ENCODE peak calls at places on chromosomes 16 and 17, in nine cellular contexts. A is mammary epithelial cell, R is foreskin keratinocyte, N is aorta, V is SJSA1, X is transverse colon, W is stomach, Q is psoas muscle, E is left ventricle myocardium inferior. H is an unnamed sample.

GRCh38 chr16:13168091-13168572 is 266.7 kb downstream of the SHISA9 start:
- DNase-seq in N (no peak), E (no peak), V (no peak), W (no peak), R (peak; percentile 79), A (peak; percentile 88), X (no peak), Q (no peak), H (no peak)

GRCh38 chr17:28949185-28950016 is 1.9 kb downstream of the PHF12 start:
- DNase-seq in N (peak; percentile 87), Q (peak; percentile 72), E (peak; percentile 73), R (peak; percentile 62), W (peak; percentile 58), A (peak; percentile 69), V (peak; percentile 62), X (peak; percentile 67), H (no peak)

GRCh38 chr17:49487202-49487601 is 7.9 kb upstream of the NGFR start:
- DNase-seq in Q (no peak), W (no peak), A (no peak), X (no peak), N (no peak), E (no peak), V (no peak), R (no peak), H (no peak)

GRCh38 chr17:21194688-21195087 is 19.3 kb downstream of the TMEM11 start:
- DNase-seq in N (no peak), X (no peak), R (peak; percentile 23), V (no peak), E (peak; percentile 73), A (no peak), W (no peak), Q (peak; percentile 49), H (no peak)

GRCh38 chr16:53998024-53998810 is 288.4 kb downstream of the IRX3 start:
- DNase-seq in E (no peak), W (no peak), Q (no peak), V (no peak), N (no peak), X (no peak), A (no peak), R (no peak), H (no peak)

GRCh38 chr17:17528696-17529652 is 32.8 kb upstream of the RASD1 start:
- DNase-seq in E (no peak), W (peak; percentile 76), Q (peak; percentile 13), N (no peak), V (no peak), X (no peak), A (no peak), R (no peak), H (no peak)

GRCh38 chr16:2224183-2224486 is 744 bp downstream of the E4F1 start:
- DNase-seq in N (no peak), Q (no peak), E (no peak), R (no peak), V (no peak), X (no peak), A (no peak), W (no peak), H (no peak)

GRCh38 chr16:80804451-80805383 is at the start of gene CDYL2:
- DNase-seq in W (peak; percentile 65), E (peak; percentile 48), Q (peak; percentile 19), N (peak; percentile 74), V (no peak), A (no peak), X (peak; percentile 61), R (no peak), H (no peak)

GRCh38 chr16:63938661-63939060 is 1183.2 kb downstream of the CDH11 start:
- DNase-seq in R (no peak), W (no peak), X (no peak), N (no peak), E (no peak), Q (no peak), V (no peak), A (peak; percentile 47), H (no peak)

GRCh38 chr17:65684631-65685030 is 123.2 kb upstream of the AXIN2 start:
- DNase-seq in V (no peak), A (peak; percentile 12), E (no peak), R (peak; percentile 23), Q (no peak), W (no peak), N (no peak), X (no peak), H (no peak)

GRCh38 chr17:75237100-75238014 is 24.0 kb downstream of the GGA3 start:
- DNase-seq in E (peak; percentile 33), R (no peak), X (no peak), Q (peak; percentile 61), W (no peak), A (no peak), V (no peak), N (peak; percentile 54), H (no peak)

GRCh38 chr17:14356043-14356637 is 55.3 kb downstream of the HS3ST3B1 start:
- DNase-seq in E (no peak), R (no peak), N (no peak), X (no peak), Q (no peak), V (peak; percentile 8), A (no peak), W (no peak), H (no peak)

GRCh38 chr16:48999508-48999907 is 282.1 kb downstream of the CBLN1 start:
- DNase-seq in A (no peak), V (no peak), X (no peak), N (no peak), E (no peak), W (no peak), Q (no peak), R (no peak), H (no peak)

GRCh38 chr17:14719942-14720341 is 419.1 kb downstream of the HS3ST3B1 start:
- DNase-seq in Q (no peak), W (no peak), R (peak; percentile 20), X (no peak), E (no peak), N (no peak), V (no peak), A (peak; percentile 30), H (no peak)

DNA sequence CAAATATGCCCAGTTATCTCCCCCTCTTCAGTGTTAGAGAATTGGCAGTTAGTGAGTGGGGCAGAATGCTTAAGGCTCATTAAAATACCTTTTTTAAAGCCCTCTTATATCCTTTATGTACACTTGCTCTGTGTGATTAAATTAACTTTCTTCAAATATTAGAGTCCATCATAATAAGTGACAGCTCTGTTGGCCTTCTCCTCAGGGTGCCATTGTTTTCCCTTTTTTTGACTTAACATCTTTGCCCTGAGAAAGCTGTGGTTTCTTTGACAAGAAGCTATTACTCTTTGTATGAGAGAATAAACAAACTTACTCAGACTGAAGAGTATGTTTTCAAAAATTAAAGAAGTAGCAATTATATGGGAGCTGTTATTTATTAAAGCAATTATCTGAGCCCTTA is 13.3 kb downstream of the RBBP6 start:
- DNase-seq in N (no peak), E (no peak), X (no peak), R (no peak), A (no peak), W (no peak), Q (no peak), V (no peak), H (no peak)
- H3K4me1 ChIP-seq in N (no peaks in the 10 kb centered on the region), E (peaks cover 49% of the 10 kb centered on the region), X (no peaks in the 10 kb centered on the region), R (no peaks in the 10 kb centered on the region), A (no peaks in the 10 kb centered on the region), W (no peaks in the 10 kb centered on the region), Q (no peaks in the 10 kb centered on the region), V (no peaks in the 10 kb centered on the region), H (no peaks in the 10 kb centered on the region)

GRCh38 chr17:35665662-35666061 is 65.8 kb upstream of the RASL10B start:
- DNase-seq in N (no peak), W (no peak), R (no peak), E (no peak), X (no peak), Q (no peak), A (no peak), V (no peak), H (no peak)

GRCh38 chr17:35664685-35665084 is 66.8 kb upstream of the RASL10B start:
- DNase-seq in Q (no peak), V (no peak), R (no peak), E (no peak), A (no peak), W (no peak), N (no peak), X (no peak), H (no peak)

GRCh38 chr17:35668807-35669206 is 62.6 kb upstream of the RASL10B start:
- DNase-seq in R (no peak), N (no peak), E (no peak), A (no peak), X (no peak), Q (no peak), V (no peak), W (no peak), H (no peak)

GRCh38 chr17:35666070-35666469 is 65.4 kb upstream of the RASL10B start:
- DNase-seq in E (no peak), V (no peak), X (no peak), N (no peak), R (no peak), W (no peak), A (no peak), Q (no peak), H (no peak)

GRCh38 chr17:35666967-35667552 is 64.4 kb upstream of the RASL10B start:
- DNase-seq in V (no peak), A (peak; percentile 9), N (no peak), W (no peak), R (peak; percentile 7), X (no peak), E (no peak), Q (no peak), H (no peak)
- H3K4me1 ChIP-seq in V (peaks cover 16% of the 10 kb centered on the region), A (no peaks in the 10 kb centered on the region), N (no peaks in the 10 kb centered on the region), W (no peaks in the 10 kb centered on the region), R (no peaks in the 10 kb centered on the region), X (no peaks in the 10 kb centered on the region), E (peaks cover 15% of the 10 kb centered on the region), Q (no peaks in the 10 kb centered on the region), H (no peaks in the 10 kb centered on the region)

DNA sequence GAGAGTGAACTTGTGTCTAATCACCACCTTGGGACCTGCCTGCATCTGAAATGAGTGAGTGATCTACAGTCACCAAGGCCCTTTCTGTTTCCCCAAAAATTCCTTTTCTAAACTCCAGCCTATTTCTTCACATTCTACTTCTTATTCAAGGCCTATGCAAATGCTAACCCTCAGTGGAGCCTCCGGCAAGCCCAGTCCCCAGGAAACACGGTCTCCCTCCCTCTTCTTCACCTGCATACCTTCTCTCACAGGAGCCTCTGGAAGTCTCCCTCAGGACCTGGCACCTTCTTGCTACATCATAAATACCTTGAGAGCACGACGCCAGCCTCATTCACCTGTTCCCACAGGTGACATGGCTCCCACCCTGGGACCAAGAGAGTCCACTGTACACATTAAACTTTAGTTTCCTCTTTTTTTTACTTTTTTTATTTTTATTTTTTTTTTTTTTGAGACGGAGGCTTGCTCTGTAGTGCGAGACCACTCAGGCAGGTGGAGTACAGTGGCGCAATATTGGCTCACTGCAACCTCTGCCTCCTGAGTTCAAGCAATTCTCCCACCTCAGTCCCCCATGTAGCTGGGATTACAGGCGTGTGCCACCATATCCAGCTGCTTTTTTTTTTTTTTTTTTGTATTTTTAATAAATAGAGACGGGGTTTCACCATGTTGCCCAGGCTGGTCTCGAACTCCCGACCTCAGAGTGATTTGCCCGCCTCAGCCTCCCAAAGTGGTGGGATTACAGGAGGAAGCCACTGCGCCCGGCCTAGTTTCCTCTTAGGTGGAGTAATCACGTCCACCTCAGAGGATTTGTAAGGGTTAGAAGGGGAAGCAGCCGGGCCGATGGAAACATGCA is 97.3 kb downstream of the ANKRD11 start:
- DNase-seq in A (no peak), X (no peak), Q (no peak), R (no peak), W (no peak), V (no peak), N (peak; percentile 62), E (no peak), H (no peak)
- H3K4me1 ChIP-seq in A (peaks cover 50% of the 10 kb centered on the region), X (peaks cover 20% of the 10 kb centered on the region), Q (peaks cover 56% of the 10 kb centered on the region), R (peaks cover 44% of the 10 kb centered on the region), W (peaks cover 47% of the 10 kb centered on the region), V (peaks cover 15% of the 10 kb centered on the region), N (peaks cover 2% of the 10 kb centered on the region), E (peaks cover 65% of the 10 kb centered on the region), H (no peaks in the 10 kb centered on the region)

GRCh38 chr17:9105068-9105868 is 84.0 kb downstream of the NTN1 start:
- DNase-seq in V (no peak), R (no peak), A (no peak), N (no peak), E (no peak), Q (no peak), X (no peak), W (no peak), H (no peak)
- H3K4me1 ChIP-seq in V (no peaks in the 10 kb centered on the region), R (no peaks in the 10 kb centered on the region), A (no peaks in the 10 kb centered on the region), N (no peaks in the 10 kb centered on the region), E (peaks cover 34% of the 10 kb centered on the region), Q (no peaks in the 10 kb centered on the region), X (no peaks in the 10 kb centered on the region), W (no peaks in the 10 kb centered on the region), H (no peaks in the 10 kb centered on the region)

H was measured in HCT116.